ENCODE peak calls at places on chromosomes 6 and 20, in six cellular contexts. C is Ammon's horn, S is testis, O is HFFc6, I is COLO829, L is AML-193. X is an unnamed sample.

GRCh38 chr6:143536461-143536865 is 24.9 kb upstream of the FUCA2 start:
- DNase-seq in C (no peak), S (peak), O (peak), I (no peak), L (peak), X (peak)

GRCh38 chr6:28802417-28803336 is 121.1 kb downstream of the TRIM27 start:
- DNase-seq in C (no peak), S (no peak), O (peak), I (peak), L (no peak), X (peak)

GRCh38 chr6:8245736-8246135 is 143.4 kb upstream of the EEF1E1 start:
- DNase-seq in C (no peak), S (no peak), O (no peak), I (no peak), L (no peak), X (no peak)

GRCh38 chr6:140436023-140436811 is 1061.8 kb upstream of the CITED2 start:
- DNase-seq in C (no peak), S (no peak), O (peak), I (peak), L (no peak), X (no peak)

GRCh38 chr20:51467971-51468626 is 74.4 kb downstream of the NFATC2 start:
- DNase-seq in C (peak), S (peak), O (no peak), I (no peak), L (no peak), X (no peak)

GRCh38 chr6:14550817-14551216 is 433.2 kb downstream of the CD83 start:
- DNase-seq in C (no peak), S (peak), O (no peak), I (no peak), L (no peak), X (no peak)

GRCh38 chr20:62319346-62319909 is 16.6 kb downstream of the ADRM1 start:
- DNase-seq in C (no peak), S (peak), O (no peak), I (no peak), L (no peak), X (no peak)

GRCh38 chr20:14295238-14295637 is 42.2 kb downstream of the FLRT3 start:
- DNase-seq in C (no peak), S (no peak), O (no peak), I (no peak), L (no peak), X (no peak)

GRCh38 chr20:62254021-62254724 is 15.9 kb downstream of the OSBPL2 start:
- DNase-seq in C (no peak), S (no peak), O (no peak), I (no peak), L (no peak), X (no peak)

GRCh38 chr6:106053484-106053883 is 32.7 kb upstream of the PRDM1 start:
- DNase-seq in C (no peak), S (no peak), O (no peak), I (no peak), L (no peak), X (no peak)

GRCh38 chr20:24783631-24784492 is 165.2 kb upstream of the CST7 start:
- DNase-seq in C (no peak), S (peak), O (no peak), I (no peak), L (no peak), X (no peak)

GRCh38 chr6:159606786-159607185 is 86.3 kb downstream of the SOD2 start:
- DNase-seq in C (no peak), S (no peak), O (peak), I (peak), L (no peak), X (no peak)

GRCh38 chr20:55333798-55334197 is 671.5 kb downstream of the CBLN4 start:
- DNase-seq in C (no peak), S (no peak), O (no peak), I (no peak), L (no peak), X (no peak)

GRCh38 chr6:7545509-7546369 is 4.3 kb downstream of the DSP start:
- DNase-seq in C (no peak), S (no peak), O (no peak), I (no peak), L (no peak), X (no peak)

GRCh38 chr6:30942338-30943060 is 1.7 kb downstream of the MUCL3 start:
- DNase-seq in C (no peak), S (peak), O (peak), I (peak), L (no peak), X (peak)

GRCh38 chr20:45890077-45890996 is 671 bp downstream of the NEURL2 start:
- DNase-seq in C (peak), S (peak), O (peak), I (no peak), L (peak), X (peak)

GRCh38 chr20:58251979-58252591 is 23.6 kb upstream of the ANKRD60 start:
- DNase-seq in C (no peak), S (no peak), O (peak), I (peak), L (no peak), X (no peak)